ENCODE peak calls at places on chromosomes 16 and 17, in five cellular contexts. I is endothelial cell; T is A172; Y is HS-5; V is stimulated activated CD4-positive, alpha-beta T cell treated with anti-CD3 and anti-CD28 coated beads, Interleukin-4, amount 100 ng/mL, for 1 hour. W is an unnamed sample.

GRCh38 chr16:85553436-85554113 is 59.5 kb upstream of the GSE1 start:
- DNase-seq in I (no peak), T (peak), Y (peak), V (peak), W (peak)

GRCh38 chr17:8225813-8226535 is 15.6 kb upstream of the AURKB start:
- DNase-seq in I (peak), T (peak), Y (no peak), V (peak), W (peak)

GRCh38 chr17:19719365-19720209 is 3.2 kb upstream of the SLC47A2 start:
- DNase-seq in I (no peak), T (no peak), Y (no peak), V (no peak), W (no peak)

GRCh38 chr17:50954641-50955121 is 88.5 kb upstream of the TOB1 start:
- DNase-seq in I (no peak), T (no peak), Y (no peak), V (no peak), W (peak)

GRCh38 chr17:73814070-73814469 is 169.8 kb upstream of the SDK2 start:
- DNase-seq in I (no peak), T (no peak), Y (no peak), V (no peak), W (no peak)

GRCh38 chr17:39134878-39135277 is 16.6 kb downstream of the PLXDC1 start:
- DNase-seq in I (no peak), T (peak), Y (no peak), V (no peak), W (no peak)

GRCh38 chr16:9039208-9039607 is 52.2 kb upstream of the HAPSTR1 start:
- DNase-seq in I (peak), T (peak), Y (no peak), V (no peak), W (peak)

GRCh38 chr17:50151937-50152547 is 1.6 kb upstream of the PPP1R9B start:
- DNase-seq in I (peak), T (peak), Y (peak), V (peak), W (peak)

GRCh38 chr16:55369151-55369550 is 45.1 kb downstream of the IRX6 start:
- DNase-seq in I (no peak), T (no peak), Y (no peak), V (no peak), W (no peak)

GRCh38 chr17:78947235-78948153 is 22.3 kb upstream of the TIMP2 start:
- DNase-seq in I (no peak), T (no peak), Y (no peak), V (no peak), W (peak)

GRCh38 chr17:7323731-7324437 is 5.3 kb downstream of the NEURL4 start:
- DNase-seq in I (peak), T (no peak), Y (no peak), V (peak), W (peak)

GRCh38 chr17:47897561-47897960 is 1.5 kb downstream of the SP2 start:
- DNase-seq in I (no peak), T (no peak), Y (no peak), V (no peak), W (no peak)

GRCh38 chr17:78123258-78123929 is 5.2 kb downstream of the TMC6 start:
- DNase-seq in I (no peak), T (no peak), Y (no peak), V (no peak), W (no peak)

GRCh38 chr17:76075364-76076099 is 951 bp downstream of the GALR2 start:
- DNase-seq in I (peak), T (no peak), Y (no peak), V (peak), W (peak)

GRCh38 chr16:1485847-1486496 is 2.8 kb downstream of the PTX4 start:
- DNase-seq in I (no peak), T (no peak), Y (no peak), V (no peak), W (no peak)

GRCh38 chr17:18250259-18250658 is 8.3 kb downstream of the FLII start:
- DNase-seq in I (no peak), T (no peak), Y (no peak), V (no peak), W (peak)

GRCh38 chr17:17774009-17774881 is 62.5 kb downstream of the SREBF1 start:
- DNase-seq in I (no peak), T (peak), Y (no peak), V (no peak), W (no peak)

GRCh38 chr16:24736758-24737157 is 7.3 kb downstream of the TNRC6A start:
- DNase-seq in I (no peak), T (no peak), Y (no peak), V (no peak), W (no peak)

GRCh38 chr16:23504453-23505179 is 5.7 kb downstream of the GGA2 start:
- DNase-seq in I (no peak), T (peak), Y (peak), V (peak), W (no peak)

GRCh38 chr16:2467301-2468141 is 3.6 kb upstream of the NTN3 start:
- DNase-seq in I (peak), T (peak), Y (peak), V (no peak), W (peak)

GRCh38 chr16:22977294-22977697 is 163.3 kb downstream of the HS3ST2 start:
- DNase-seq in I (no peak), T (peak), Y (no peak), V (no peak), W (peak)

GRCh38 chr17:9472094-9472493 is 103.5 kb downstream of the STX8 start:
- DNase-seq in I (no peak), T (no peak), Y (no peak), V (no peak), W (no peak)

GRCh38 chr17:40615295-40615988 is 32.2 kb downstream of the SMARCE1 start:
- DNase-seq in I (peak), T (peak), Y (no peak), V (peak), W (peak)

GRCh38 chr17:76102944-76103273 is 678 bp downstream of the EXOC7 start:
- DNase-seq in I (no peak), T (no peak), Y (no peak), V (no peak), W (no peak)